ENCODE peak calls at places on chromosomes 3 and 15, in nine cellular contexts. Q is CD8-positive, alpha-beta T cell; S is mucosa of descending colon; U is tibial nerve; Z is pancreas; Y is ovary; J is cardiac muscle cell; G is IMR-90; F is neural progenitor cell. X is an unnamed sample. For H3K4me1, the result is how much of the 10 kb centered on the place peaks cover.

GRCh38 chr15:62209821-62210220 is 44.7 kb upstream of the C2CD4B start:
- DNase-seq in Q (no peak), S (no peak), U (no peak), Z (no peak), Y (no peak), J (no peak), G (no peak), F (no peak), X (no peak)

GRCh38 chr15:101027920-101028319 is 108.8 kb downstream of the LRRK1 start:
- DNase-seq in Q (no peak), S (no peak), U (no peak), Z (no peak), Y (no peak), J (no peak), G (no peak), F (no peak), X (no peak)

GRCh38 chr3:16496408-16497222 is 16.9 kb downstream of the RFTN1 start:
- DNase-seq in Q (no peak), S (no peak), U (no peak), Z (no peak), Y (no peak), J (no peak), G (no peak), F (no peak), X (no peak)

GRCh38 chr15:29129903-29130302 is 139.7 kb downstream of the NSMCE3 start:
- DNase-seq in Q (no peak), S (peak), U (no peak), Z (no peak), Y (peak), J (no peak), G (no peak), F (no peak), X (no peak)

GRCh38 chr15:41476416-41477048 is 17.1 kb upstream of the ITPKA start:
- DNase-seq in Q (no peak), S (no peak), U (no peak), Z (no peak), Y (no peak), J (no peak), G (peak), F (no peak), X (no peak)

GRCh38 chr3:108818404-108818803 is 4.2 kb upstream of the TRAT1 start:
- DNase-seq in Q (peak), S (no peak), U (no peak), Z (no peak), Y (no peak), J (peak), G (peak), F (peak), X (no peak)

GRCh38 chr3:23404241-23404640 is 201.1 kb downstream of the UBE2E2 start:
- DNase-seq in Q (no peak), S (no peak), U (no peak), Z (no peak), Y (no peak), J (no peak), G (no peak), F (no peak), X (no peak)

GRCh38 chr15:60389261-60390077 is 8.3 kb downstream of the ANXA2 start:
- DNase-seq in Q (no peak), S (no peak), U (no peak), Z (no peak), Y (no peak), J (no peak), G (no peak), F (no peak), X (no peak)

GRCh38 chr3:49841126-49841525 is 15.2 kb downstream of the TRAIP start:
- DNase-seq in Q (no peak), S (no peak), U (no peak), Z (no peak), Y (no peak), J (peak), G (no peak), F (peak), X (no peak)

GRCh38 chr15:37046876-37047614 is 53.3 kb downstream of the MEIS2 start:
- DNase-seq in Q (no peak), S (no peak), U (no peak), Z (no peak), Y (no peak), J (peak), G (peak), F (peak), X (no peak)

GRCh38 chr15:64213646-64214045 is 50.8 kb upstream of the PPIB start:
- DNase-seq in Q (no peak), S (no peak), U (no peak), Z (no peak), Y (no peak), J (no peak), G (peak), F (no peak), X (no peak)

GRCh38 chr3:128556949-128557348 is 63.9 kb upstream of the GATA2 start:
- DNase-seq in Q (no peak), S (no peak), U (no peak), Z (no peak), Y (no peak), J (no peak), G (no peak), F (no peak), X (no peak)

GRCh38 chr3:77605308-77605707 is 565.4 kb downstream of the ROBO2 start:
- DNase-seq in Q (no peak), S (no peak), U (no peak), Z (no peak), Y (no peak), J (no peak), G (no peak), F (no peak), X (no peak)

GRCh38 chr3:167437428-167438139 is 36.3 kb downstream of the SERPINI2 start:
- DNase-seq in Q (no peak), S (no peak), U (no peak), Z (no peak), Y (no peak), J (no peak), G (no peak), F (no peak), X (no peak)

GRCh38 chr3:46693038-46693896 is at the start of gene ALS2CL:
- DNase-seq in Q (peak), S (peak), U (no peak), Z (peak), Y (peak), J (peak), G (no peak), F (peak), X (peak)

GRCh38 chr3:71579934-71580318 is 3.6 kb downstream of the FOXP1 start:
- DNase-seq in Q (no peak), S (no peak), U (no peak), Z (no peak), Y (no peak), J (peak), G (peak), F (peak), X (no peak)

GRCh38 chr3:25151497-25151896 is 276.6 kb upstream of the RARB start:
- DNase-seq in Q (no peak), S (no peak), U (no peak), Z (no peak), Y (no peak), J (no peak), G (no peak), F (no peak), X (no peak)

GRCh38 chr3:20111836-20112235 is 71.6 kb downstream of the KAT2B start:
- DNase-seq in Q (no peak), S (no peak), U (no peak), Z (no peak), Y (no peak), J (no peak), G (peak), F (peak), X (no peak)

GRCh38 chr15:59995568-59996349 is 8.4 kb upstream of the FOXB1 start:
- DNase-seq in Q (no peak), S (no peak), U (no peak), Z (no peak), Y (no peak), J (no peak), G (no peak), F (peak), X (no peak)

GRCh38 chr15:80309769-80310384 is 57.9 kb upstream of the CTXND1 start:
- DNase-seq in Q (no peak), S (no peak), U (no peak), Z (no peak), Y (no peak), J (peak), G (peak), F (peak), X (no peak)
- TF ChIP-seq CTCF in Q (no peak), S (no peak), U (peak), Z (peak), Y (no peak), J (peak), G (peak), F (peak), X (peak)

DNA sequence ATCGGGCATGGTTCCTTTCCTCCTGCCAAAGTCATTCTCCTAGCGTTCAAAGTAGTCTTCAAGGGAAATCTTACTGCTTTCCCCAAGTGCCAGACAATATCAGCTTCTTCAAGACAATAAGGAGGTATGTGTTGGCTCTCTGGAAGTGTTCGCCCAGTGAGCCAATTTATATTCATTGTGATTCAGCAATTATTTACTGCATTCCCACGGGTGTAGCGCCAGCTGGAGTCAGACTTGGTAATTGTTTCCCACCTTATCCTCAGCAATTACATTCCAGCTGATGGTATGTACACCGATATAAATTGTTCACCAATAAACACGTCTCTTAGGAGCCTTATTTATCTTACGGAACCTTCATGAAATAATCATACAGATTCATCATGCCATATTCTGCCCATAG is 103.6 kb upstream of the CTNNB1 start:
- DNase-seq in Q (no peak), S (no peak), U (no peak), Z (no peak), Y (no peak), J (no peak), G (no peak), F (no peak), X (no peak)
- H3K4me1 ChIP-seq in Q (under half), S (under half), U (under half), Z (under half), Y (under half), J (under half), G (under half), F (under half), X (under half)

GRCh38 chr3:130533247-130533646 is 16.3 kb downstream of the COL6A6 start:
- DNase-seq in Q (no peak), S (no peak), U (no peak), Z (no peak), Y (no peak), J (no peak), G (no peak), F (no peak), X (no peak)

GRCh38 chr3:130528120-130528519 is 11.1 kb downstream of the COL6A6 start:
- DNase-seq in Q (no peak), S (no peak), U (no peak), Z (no peak), Y (no peak), J (no peak), G (no peak), F (no peak), X (no peak)

DNA sequence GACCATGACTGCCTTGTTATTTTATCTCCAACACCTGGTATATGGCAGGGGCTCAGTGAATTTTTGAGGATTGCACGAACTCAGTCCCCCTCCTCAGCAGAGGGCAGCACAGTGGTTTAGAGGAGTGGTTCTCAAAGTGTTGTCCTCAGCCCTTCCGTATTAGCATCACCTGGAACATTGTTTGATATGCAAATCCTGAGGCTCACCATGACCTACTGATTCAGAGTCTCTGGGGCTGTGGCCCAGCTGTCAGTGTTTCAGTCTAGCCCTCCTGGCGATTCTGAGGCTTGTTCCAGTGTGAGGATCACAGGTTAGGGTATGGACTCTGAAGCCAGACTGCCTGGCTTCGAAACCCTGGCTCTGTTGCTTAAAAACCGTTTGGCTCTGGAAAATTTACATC is 12.8 kb downstream of the COL6A6 start:
- DNase-seq in Q (no peak), S (no peak), U (no peak), Z (no peak), Y (no peak), J (no peak), G (no peak), F (no peak), X (no peak)
- TF ChIP-seq CTCF in Q (no peak), S (no peak), U (no peak), Z (no peak), Y (no peak), J (no peak), G (no peak), F (no peak), X (no peak)

GRCh38 chr3:124770341-124771082 is 40.3 kb downstream of the UMPS start:
- DNase-seq in Q (no peak), S (no peak), U (no peak), Z (no peak), Y (no peak), J (peak), G (no peak), F (peak), X (peak)
- H3K4me1 ChIP-seq in Q (under half), S (under half), U (under half), Z (under half), Y (under half), J (under half), G (under half), F (under half), X (under half)

GRCh38 chr3:113252553-113252952 is 41.2 kb downstream of the BOC start:
- DNase-seq in Q (no peak), S (no peak), U (no peak), Z (no peak), Y (no peak), J (no peak), G (no peak), F (no peak), X (no peak)

GRCh38 chr3:113258311-113258710 is 47.0 kb downstream of the BOC start:
- DNase-seq in Q (no peak), S (no peak), U (no peak), Z (no peak), Y (no peak), J (no peak), G (no peak), F (no peak), X (no peak)

GRCh38 chr3:113255854-113256615 is 44.7 kb downstream of the BOC start:
- DNase-seq in Q (no peak), S (no peak), U (no peak), Z (no peak), Y (no peak), J (no peak), G (no peak), F (no peak), X (no peak)

GRCh38 chr3:113254171-113254947 is 43.0 kb downstream of the BOC start:
- DNase-seq in Q (no peak), S (no peak), U (no peak), Z (no peak), Y (no peak), J (no peak), G (no peak), F (peak), X (no peak)

DNA sequence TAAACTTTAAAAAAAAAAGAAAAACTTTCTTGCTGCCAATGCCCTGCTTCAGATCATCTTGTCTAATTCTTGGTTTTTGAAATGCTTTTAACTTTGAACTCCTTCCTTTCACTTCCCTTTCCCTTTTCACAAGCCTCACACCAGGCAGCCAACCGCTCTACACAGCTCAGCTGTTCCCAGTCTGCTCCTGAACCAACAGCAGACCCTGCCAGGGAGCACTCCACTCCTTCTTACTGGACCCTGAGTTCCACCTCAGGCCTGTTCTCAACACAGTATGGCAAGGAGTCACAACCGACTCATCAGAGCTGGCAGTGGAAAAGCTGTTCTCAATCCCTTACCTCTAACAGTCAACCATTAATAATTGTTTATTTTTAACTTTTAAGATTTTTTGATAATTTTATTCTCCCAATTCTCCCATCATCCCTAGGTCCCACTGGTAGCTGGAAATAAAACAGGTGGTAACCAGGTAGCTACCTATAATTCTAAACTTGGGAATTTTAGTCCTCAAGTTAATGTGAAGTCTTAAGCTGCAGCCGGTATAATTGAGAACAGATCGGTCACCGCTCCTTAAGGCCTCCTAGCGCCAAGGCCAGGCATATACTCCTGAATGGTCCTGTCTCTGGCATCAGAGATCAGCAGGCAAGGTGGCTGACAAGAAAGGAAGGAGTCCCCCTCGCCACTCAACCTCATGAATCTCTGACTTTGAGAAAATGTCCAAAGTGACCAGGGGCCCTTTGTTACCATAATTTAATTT is 43.9 kb downstream of the BOC start:
- DNase-seq in Q (no peak), S (no peak), U (no peak), Z (no peak), Y (peak), J (no peak), G (peak), F (no peak), X (no peak)
- TF ChIP-seq CTCF in Q (no peak), S (no peak), U (no peak), Z (no peak), Y (no peak), J (no peak), G (no peak), F (peak), X (no peak)